ENCODE peak calls at places on chromosomes 12 and 14, in five cellular contexts. B is fibroblast of mammary gland, S is heart right ventricle, T is activated B cell treated with CpG ODN at 0.5 μM for 24 hours, K is type B pancreatic cell. Q is an unnamed sample.

GRCh38 chr14:96091941-96092411 is 52.8 kb downstream of the C14orf132 start:
- DNase-seq in T (no peak), S (no peak), K (no peak), B (peak), Q (no peak)

GRCh38 chr14:101561145-101561896 is at the start of gene DIO3:
- DNase-seq in S (no peak), B (no peak), K (no peak), T (no peak), Q (no peak)

GRCh38 chr14:99357856-99358390 is 85.9 kb upstream of the BCL11B start:
- DNase-seq in T (no peak), K (no peak), B (no peak), S (no peak), Q (no peak)

GRCh38 chr14:70785556-70785955 is 23.8 kb downstream of the MAP3K9 start:
- DNase-seq in T (no peak), B (peak), K (no peak), S (no peak), Q (no peak)

GRCh38 chr14:98101323-98101722 is 1170.7 kb downstream of the BCL11B start:
- DNase-seq in B (no peak), K (no peak), T (no peak), S (no peak), Q (no peak)

GRCh38 chr14:64412237-64412636 is 24.1 kb downstream of the MTHFD1 start:
- DNase-seq in B (no peak), S (no peak), T (no peak), K (no peak), Q (no peak)

GRCh38 chr14:71692496-71692895 is 239.7 kb upstream of the RGS6 start:
- DNase-seq in T (no peak), B (peak), K (no peak), S (no peak), Q (no peak)

GRCh38 chr14:22386924-22387775 is 201.9 kb downstream of the DAD1 start:
- DNase-seq in K (peak), B (peak), T (peak), S (no peak), Q (peak)

GRCh38 chr12:128613821-128614220 is 209.9 kb downstream of the SLC15A4 start:
- DNase-seq in S (no peak), T (no peak), K (no peak), B (no peak), Q (no peak)

GRCh38 chr14:106564058-106564643 is 1037.8 kb downstream of the TMEM121 start:
- DNase-seq in K (no peak), S (no peak), T (peak), B (no peak), Q (peak)

GRCh38 chr14:89469210-89470198 is 52.5 kb upstream of the FOXN3 start:
- DNase-seq in K (no peak), S (no peak), B (no peak), T (no peak), Q (no peak)

GRCh38 chr12:129629901-129630300 is 273.9 kb downstream of the TMEM132D start:
- DNase-seq in K (no peak), S (no peak), B (no peak), T (no peak), Q (no peak)

GRCh38 chr12:107580750-107581529 is 104.7 kb upstream of the PWP1 start:
- DNase-seq in K (no peak), T (no peak), B (no peak), S (no peak), Q (no peak)

GRCh38 chr12:104714369-104714768 is 243.7 kb downstream of the SLC41A2 start:
- DNase-seq in K (no peak), S (no peak), B (no peak), T (no peak), Q (no peak)

GRCh38 chr14:105710119-105711057 is 184.0 kb downstream of the TMEM121 start:
- DNase-seq in S (no peak), T (no peak), K (no peak), B (no peak), Q (no peak)

GRCh38 chr14:27181304-27181703 is 583.5 kb upstream of the NOVA1 start:
- DNase-seq in S (peak), T (no peak), B (no peak), K (no peak), Q (no peak)

GRCh38 chr12:32889073-32889760 is 7.4 kb downstream of the PKP2 start:
- DNase-seq in B (no peak), S (no peak), K (no peak), T (no peak), Q (no peak)

GRCh38 chr12:52007158-52007921 is 594 bp downstream of the TAMALIN start:
- DNase-seq in K (no peak), T (peak), B (no peak), S (peak), Q (peak)

GRCh38 chr12:67927231-67927630 is 62.0 kb upstream of the IFNG-AS1 start:
- DNase-seq in T (no peak), S (no peak), K (no peak), B (no peak), Q (no peak)

GRCh38 chr12:4909734-4910501 is at the start of gene KCNA1:
- DNase-seq in K (peak), T (peak), B (peak), S (peak), Q (peak)

GRCh38 chr12:11513288-11513687 is 117.9 kb upstream of the PRB2 start:
- DNase-seq in B (peak), S (no peak), T (no peak), K (no peak), Q (no peak)

GRCh38 chr12:26426652-26427051 is 231.3 kb downstream of the SSPN start:
- DNase-seq in S (no peak), K (no peak), T (no peak), B (no peak), Q (no peak)

GRCh38 chr14:103056322-103057027 is 874 bp downstream of the CDC42BPB start:
- DNase-seq in K (no peak), T (no peak), B (peak), S (peak), Q (no peak)

GRCh38 chr14:55274760-55275159 is 3.5 kb downstream of the FBXO34 start:
- DNase-seq in K (no peak), T (no peak), B (peak), S (no peak), Q (no peak)

GRCh38 chr14:38187475-38187874 is 20.2 kb upstream of the SSTR1 start:
- DNase-seq in T (no peak), K (no peak), S (no peak), B (no peak), Q (no peak)

GRCh38 chr14:51443195-51444018 is 203.4 kb downstream of the TMX1 start:
- DNase-seq in B (peak), T (no peak), K (no peak), S (no peak), Q (no peak)

GRCh38 chr12:113050808-113051207 is 5.7 kb upstream of the DTX1 start:
- DNase-seq in B (no peak), T (no peak), K (no peak), S (no peak), Q (no peak)

GRCh38 chr12:113048716-113049127 is 7.8 kb upstream of the DTX1 start:
- DNase-seq in T (no peak), B (peak), K (no peak), S (no peak), Q (peak)

GRCh38 chr12:113052326-113052725 is 4.2 kb upstream of the DTX1 start:
- DNase-seq in B (no peak), S (no peak), K (no peak), T (no peak), Q (no peak)

GRCh38 chr12:113051759-113052158 is 4.8 kb upstream of the DTX1 start:
- DNase-seq in S (no peak), T (no peak), B (no peak), K (no peak), Q (no peak)

DNA sequence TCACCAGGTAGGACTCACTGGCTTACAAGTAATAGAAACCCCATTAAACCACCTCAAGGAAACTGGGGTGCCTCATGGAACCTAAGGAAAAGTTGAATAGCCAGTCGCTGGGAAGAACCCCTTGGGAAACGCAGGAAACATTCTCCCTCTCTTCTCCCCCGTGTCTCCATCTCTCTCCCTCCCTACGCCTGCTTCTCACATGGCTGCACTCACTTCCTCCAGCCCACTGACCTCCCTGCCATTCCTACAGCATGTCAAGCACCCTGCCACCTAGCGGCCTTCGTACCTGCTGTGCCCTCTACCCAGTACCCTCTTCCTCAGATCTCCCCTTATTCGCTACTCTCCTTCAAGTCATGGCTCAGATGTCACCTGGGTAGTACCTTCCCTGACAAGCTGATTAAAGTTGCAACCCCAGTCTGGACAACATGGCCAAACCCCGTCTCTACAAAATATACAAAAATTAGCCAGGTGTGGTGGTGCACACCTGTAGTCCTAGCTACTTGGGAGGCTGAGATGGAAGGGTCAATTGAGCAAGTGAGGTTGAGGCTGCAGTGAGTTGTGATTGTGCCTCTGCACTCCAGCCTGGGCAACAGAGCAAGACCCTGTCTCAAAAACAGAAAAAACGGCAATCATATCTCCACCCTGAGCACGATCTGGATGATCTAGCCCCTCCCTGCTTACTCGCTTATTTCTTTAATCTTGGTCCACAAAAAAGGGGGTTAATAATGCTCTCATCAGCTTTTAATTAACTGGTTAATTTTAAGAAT is 6.4 kb upstream of the DTX1 start:
- DNase-seq in T (no peak), B (no peak), K (no peak), S (no peak), Q (peak)
- TF ChIP-seq CTCF in T (no peak), B (peak), K (peak), S (no peak), Q (peak)

DNA sequence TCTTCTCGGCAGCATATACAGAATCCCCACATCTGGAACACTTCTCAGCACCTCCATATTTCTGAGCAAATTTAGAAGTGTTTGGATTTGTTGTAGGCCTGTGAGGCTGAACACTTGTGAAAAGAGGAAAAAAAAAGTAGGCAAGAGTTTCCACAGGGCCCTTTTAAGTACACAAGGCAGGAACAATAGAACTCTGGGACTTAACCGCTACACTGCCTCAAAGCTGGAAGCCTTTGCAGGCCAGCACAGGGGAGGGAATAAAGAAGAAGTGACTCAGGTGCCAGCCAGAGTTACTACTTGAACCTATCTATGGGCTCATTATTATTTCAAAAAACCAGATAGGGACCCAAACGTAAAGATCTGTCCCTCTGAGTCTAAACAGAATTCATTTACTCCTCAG is 18.5 kb downstream of the CSRP2 start:
- DNase-seq in K (no peak), B (no peak), S (no peak), T (no peak), Q (no peak)
- TF ChIP-seq CTCF in K (no peak), B (no peak), S (no peak), T (no peak), Q (no peak)

GRCh38 chr12:13973981-13974380 is 7.4 kb downstream of the GRIN2B start:
- DNase-seq in K (no peak), T (no peak), B (no peak), S (no peak), Q (no peak)

GRCh38 chr12:13976880-13977279 is 4.5 kb downstream of the GRIN2B start:
- DNase-seq in S (no peak), K (no peak), T (no peak), B (no peak), Q (no peak)

GRCh38 chr12:13980548-13981295 is 680 bp downstream of the GRIN2B start:
- DNase-seq in K (no peak), S (no peak), B (no peak), T (no peak), Q (no peak)

GRCh38 chr12:13970803-13971202 is 10.6 kb downstream of the GRIN2B start:
- DNase-seq in K (no peak), B (no peak), T (no peak), S (no peak), Q (no peak)

GRCh38 chr12:13976028-13976584 is 5.3 kb downstream of the GRIN2B start:
- DNase-seq in T (no peak), K (no peak), B (no peak), S (no peak), Q (no peak)
- TF ChIP-seq CTCF in T (no peak), K (peak), B (no peak), S (no peak), Q (no peak)

GRCh38 chr12:49548481-49548821 is 9.6 kb downstream of the KCNH3 start:
- DNase-seq in B (no peak), S (no peak), K (no peak), T (no peak), Q (no peak)

GRCh38 chr12:49549735-49550710 is 11.2 kb downstream of the KCNH3 start:
- DNase-seq in S (no peak), K (no peak), B (no peak), T (no peak), Q (peak)

GRCh38 chr12:49550853-49551252 is 12.0 kb downstream of the KCNH3 start:
- DNase-seq in S (no peak), K (no peak), B (no peak), T (no peak), Q (no peak)

GRCh38 chr12:49547090-49547690 is 8.4 kb downstream of the KCNH3 start:
- DNase-seq in T (no peak), B (no peak), S (no peak), K (no peak), Q (peak)

DNA sequence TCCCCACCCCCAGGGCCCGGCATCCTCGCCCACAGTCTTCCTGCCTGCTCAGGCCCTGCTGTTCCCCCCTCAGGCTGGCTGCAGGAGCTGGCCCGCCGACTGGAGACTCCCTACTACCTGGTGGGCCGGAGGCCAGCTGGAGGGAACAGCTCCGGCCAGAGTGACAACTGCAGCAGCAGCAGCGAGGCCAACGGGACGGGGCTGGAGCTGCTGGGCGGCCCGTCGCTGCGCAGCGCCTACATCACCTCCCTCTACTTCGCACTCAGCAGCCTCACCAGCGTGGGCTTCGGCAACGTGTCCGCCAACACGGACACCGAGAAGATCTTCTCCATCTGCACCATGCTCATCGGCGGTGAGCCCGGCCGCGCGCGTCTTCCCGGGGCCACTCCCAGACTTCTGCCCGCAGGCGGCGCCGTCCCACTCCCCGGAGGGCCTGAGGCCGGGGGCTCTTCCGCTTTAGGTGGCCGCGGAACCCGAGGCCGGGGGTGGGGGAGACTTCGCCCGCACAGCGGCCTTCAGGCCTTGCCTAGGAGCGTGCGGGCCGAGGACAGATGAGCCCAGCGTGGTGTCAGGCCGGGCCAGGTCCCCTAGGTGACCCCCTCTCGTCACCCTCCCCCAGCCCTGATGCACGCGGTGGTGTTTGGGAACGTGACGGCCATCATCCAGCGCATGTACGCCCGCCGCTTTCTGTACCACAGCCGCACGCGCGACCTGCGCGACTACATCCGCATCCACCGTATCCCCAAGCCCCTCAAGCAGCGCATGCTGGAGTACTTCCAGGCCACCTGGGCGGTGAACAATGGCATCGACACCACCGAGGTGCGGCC is 10.2 kb downstream of the KCNH3 start:
- DNase-seq in B (no peak), S (peak), T (peak), K (no peak), Q (peak)
- TF ChIP-seq CTCF in B (peak), S (peak), T (no peak), K (no peak), Q (no peak)

DNA sequence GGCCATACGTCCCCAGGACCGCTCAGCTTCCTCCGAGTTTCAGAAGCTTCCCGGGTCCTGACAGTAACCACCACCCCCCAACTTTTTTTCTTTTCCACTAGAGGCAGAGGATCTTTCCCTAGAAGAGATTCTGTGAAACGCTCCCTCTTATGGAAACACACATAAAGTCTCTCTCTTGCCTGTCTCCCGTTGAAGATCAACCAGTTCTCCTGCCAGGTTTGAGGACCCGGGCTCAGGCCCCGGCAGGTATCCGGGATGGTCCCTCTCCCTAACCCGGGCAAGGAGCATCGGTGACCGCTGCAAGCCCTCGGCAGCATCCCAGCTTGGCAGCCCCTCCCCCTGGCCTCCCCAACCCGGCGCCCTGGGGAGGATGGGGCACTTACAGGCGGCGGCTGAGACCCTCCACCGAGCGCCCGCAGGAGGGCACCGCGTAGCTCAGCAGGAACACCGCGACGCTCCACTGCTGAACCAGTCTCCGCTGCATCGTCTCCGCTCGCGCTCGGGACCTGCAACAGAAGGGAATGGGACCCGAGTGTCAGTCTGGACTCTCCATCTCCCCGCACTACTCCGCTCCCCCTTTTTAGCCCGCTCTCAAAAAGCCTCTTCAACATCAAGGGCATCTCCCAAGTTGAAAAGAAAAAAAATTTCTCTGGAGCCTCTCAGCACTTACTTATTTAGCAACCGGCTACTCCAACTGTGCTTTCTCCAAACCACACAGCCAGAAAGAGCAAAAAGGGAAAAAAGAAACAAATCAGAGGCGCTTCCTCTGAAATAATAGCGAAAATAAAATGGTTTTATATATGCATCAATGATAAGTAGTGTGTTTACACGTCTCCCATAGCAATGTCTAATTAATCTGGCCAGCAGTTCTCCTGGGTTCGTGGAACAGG is 3.3 kb downstream of the PTHLH start:
- DNase-seq in B (peak), S (peak), T (no peak), K (no peak), Q (peak)
- TF ChIP-seq CTCF in B (peak), S (no peak), T (no peak), K (peak), Q (no peak)

GRCh38 chr12:21989819-21990412 is 48.7 kb upstream of the ABCC9 start:
- DNase-seq in T (no peak), B (peak), K (no peak), S (no peak), Q (no peak)
- TF ChIP-seq CTCF in T (no peak), B (peak), K (peak), S (peak), Q (no peak)

Q was measured in GM13976.